ENCODE peak calls at places on chromosomes 12 and 14, in five cellular contexts. Z is activated T-helper 1 cell treated with anti-CD3 and anti-CD28 coated beads, Interleukin-2, amount 50 U/mL, for 16 hours; V is activated CD4-positive, alpha-beta T cell treated with anti-CD3 and anti-CD28 coated beads, Interleukin-2, amount 10 ng/mL, durations not matched to agents 7 days and 5 days; N is T-helper 1 cell; P is HuH-7.5. W is an unnamed sample.

GRCh38 chr12:7716391-7716790 is 5.2 kb downstream of the DPPA3 start:
- DNase-seq in Z (no peak), V (no peak), P (peak), N (no peak), W (no peak)

GRCh38 chr14:54696998-54697397 is 130.1 kb downstream of the SAMD4A start:
- DNase-seq in N (no peak), Z (no peak), P (no peak), V (no peak), W (no peak)

GRCh38 chr12:116015525-116015924 is 262.0 kb downstream of the MED13L start:
- DNase-seq in N (no peak), Z (no peak), V (peak), P (peak), W (no peak)

GRCh38 chr14:68018598-68018997 is 199.0 kb downstream of the RAD51B start:
- DNase-seq in N (no peak), Z (no peak), P (no peak), V (no peak), W (no peak)

GRCh38 chr12:59715434-59715833 is 119.6 kb downstream of the SLC16A7 start:
- DNase-seq in P (no peak), V (no peak), Z (no peak), N (no peak), W (no peak)

GRCh38 chr14:75141062-75141461 is 14.2 kb upstream of the NEK9 start:
- DNase-seq in P (no peak), Z (no peak), N (no peak), V (no peak), W (no peak)

GRCh38 chr12:114694436-114695304 is 10.7 kb upstream of the TBX3 start:
- DNase-seq in P (no peak), Z (no peak), V (no peak), N (no peak), W (no peak)

GRCh38 chr12:10641735-10642500 is 28.5 kb upstream of the MAGOHB start:
- DNase-seq in Z (no peak), V (no peak), P (no peak), N (no peak), W (no peak)

GRCh38 chr12:126966498-126966897 is 1300.5 kb upstream of the TMEM132C start:
- DNase-seq in Z (no peak), P (no peak), N (no peak), V (no peak), W (no peak)

GRCh38 chr12:123102381-123102780 is 48.5 kb downstream of the PITPNM2 start:
- DNase-seq in P (no peak), Z (no peak), V (peak), N (no peak), W (no peak)

GRCh38 chr12:34394211-34395055 is 372.1 kb downstream of the ALG10 start:
- DNase-seq in Z (no peak), N (no peak), V (no peak), P (no peak), W (peak)

GRCh38 chr14:23636317-23637211 is at the start of gene DHRS2:
- DNase-seq in V (no peak), N (no peak), Z (no peak), P (no peak), W (no peak)

GRCh38 chr12:48072266-48072665 is 33.6 kb downstream of the SENP1 start:
- DNase-seq in N (no peak), P (no peak), Z (no peak), V (no peak), W (no peak)

GRCh38 chr12:59587710-59588109 is 8.1 kb upstream of the SLC16A7 start:
- DNase-seq in V (no peak), Z (no peak), N (no peak), P (no peak), W (no peak)

GRCh38 chr12:90028620-90029051 is 320.0 kb upstream of the ATP2B1 start:
- DNase-seq in P (no peak), N (no peak), V (no peak), Z (no peak), W (no peak)

GRCh38 chr14:68113328-68113930 is 293.9 kb downstream of the RAD51B start:
- DNase-seq in Z (no peak), P (no peak), N (no peak), V (no peak), W (no peak)

GRCh38 chr12:124159655-124160054 is 135.2 kb upstream of the RFLNA start:
- DNase-seq in P (no peak), N (no peak), Z (no peak), V (no peak), W (no peak)

GRCh38 chr12:122849352-122850047 is 14.2 kb downstream of the HIP1R start:
- DNase-seq in Z (no peak), N (no peak), V (no peak), P (no peak), W (no peak)

GRCh38 chr14:36910578-36910977 is 248.9 kb downstream of the PAX9 start:
- DNase-seq in Z (no peak), V (no peak), P (no peak), N (no peak), W (no peak)

GRCh38 chr12:87779858-87780498 is 249.2 kb downstream of the C12orf50 start:
- DNase-seq in N (no peak), V (no peak), P (no peak), Z (no peak), W (no peak)

GRCh38 chr14:52351561-52352491 is 37.7 kb downstream of the PTGER2 start:
- DNase-seq in Z (no peak), V (peak), P (no peak), N (no peak), W (no peak)

GRCh38 chr14:29220077-29220476 is 453.5 kb downstream of the FOXG1 start:
- DNase-seq in V (no peak), P (no peak), Z (no peak), N (no peak), W (no peak)

GRCh38 chr12:57166971-57167371 is 19.6 kb upstream of the LRP1-AS start:
- DNase-seq in V (no peak), N (no peak), P (no peak), Z (no peak), W (no peak)

GRCh38 chr12:59724011-59724703 is 128.3 kb downstream of the SLC16A7 start:
- DNase-seq in Z (no peak), P (no peak), N (no peak), V (no peak), W (no peak)

GRCh38 chr12:129002447-129002846 is 149.2 kb downstream of the GLT1D1 start:
- DNase-seq in Z (no peak), V (no peak), P (no peak), N (no peak), W (no peak)

GRCh38 chr12:111386891-111387290 is 18.0 kb upstream of the PHETA1 start:
- DNase-seq in Z (no peak), P (no peak), V (no peak), N (no peak), W (no peak)

GRCh38 chr14:50319721-50320120 is 7.6 kb downstream of the DMAC2L start:
- DNase-seq in P (no peak), N (no peak), Z (no peak), V (no peak), W (no peak)

GRCh38 chr14:96940009-96940408 is 142.8 kb downstream of the VRK1 start:
- DNase-seq in V (no peak), P (peak), Z (no peak), N (no peak), W (peak)

GRCh38 chr12:24027352-24027751 is 77.9 kb upstream of the SOX5 start:
- DNase-seq in N (no peak), P (no peak), V (no peak), Z (no peak), W (no peak)

GRCh38 chr12:546920-547845 is 87.4 kb downstream of the B4GALNT3 start:
- DNase-seq in P (peak), N (peak), Z (peak), V (peak), W (peak)

W was measured in mesothelial cell of epicardium.